ENCODE peak calls at places on chromosomes 13 and 19, in seven cellular contexts. K is H1, J is GM12878, B is GM12892, N is SK-N-SH, Z is HepG2, V is K562. E is an unnamed sample.

GRCh38 chr13:29991343-29991742 is 140.9 kb upstream of the UBL3 start:
- DNase-seq in K (no peak), J (no peak), B (no peak), N (no peak), Z (no peak), V (no peak), E (no peak)

GRCh38 chr19:41868989-41869300 is 8.1 kb upstream of the CD79A start:
- DNase-seq in K (no peak), J (no peak), B (no peak), N (no peak), Z (no peak), V (no peak), E (no peak)

GRCh38 chr19:33298146-33298911 is 4.0 kb downstream of the CEBPA start:
- DNase-seq in K (peak), J (no peak), B (peak), N (peak), Z (no peak), V (no peak), E (no peak)

GRCh38 chr13:113743366-113744195 is 15.4 kb upstream of the TMEM255B start:
- DNase-seq in K (no peak), J (no peak), B (no peak), N (no peak), Z (no peak), V (no peak), E (no peak)

GRCh38 chr13:109427148-109427547 is 359.2 kb downstream of the IRS2 start:
- DNase-seq in K (no peak), J (no peak), B (no peak), N (no peak), Z (no peak), V (no peak), E (no peak)

GRCh38 chr19:56837892-56838679 is 2.4 kb downstream of the PEG3 start:
- DNase-seq in K (no peak), J (no peak), B (no peak), N (peak), Z (peak), V (no peak), E (no peak)

GRCh38 chr19:28023064-28023463 is 1189.9 kb downstream of the UQCRFS1 start:
- DNase-seq in K (no peak), J (no peak), B (no peak), N (no peak), Z (no peak), V (no peak), E (no peak)

GRCh38 chr13:28043224-28043623 is 54.7 kb upstream of the URAD start:
- DNase-seq in K (no peak), J (no peak), B (no peak), N (no peak), Z (no peak), V (no peak), E (no peak)

GRCh38 chr13:95455782-95456181 is 96.7 kb upstream of the CLDN10 start:
- DNase-seq in K (no peak), J (no peak), B (no peak), N (no peak), Z (no peak), V (no peak), E (no peak)

GRCh38 chr19:47107201-47107952 is 6.2 kb downstream of the ZC3H4 start:
- DNase-seq in K (no peak), J (no peak), B (no peak), N (no peak), Z (peak), V (peak), E (no peak)

GRCh38 chr13:35014606-35015005 is 72.5 kb downstream of the NBEA start:
- DNase-seq in K (no peak), J (no peak), B (no peak), N (no peak), Z (no peak), V (no peak), E (no peak)

GRCh38 chr13:57857945-57858344 is 226.4 kb downstream of the PCDH17 start:
- DNase-seq in K (no peak), J (no peak), B (no peak), N (no peak), Z (no peak), V (no peak), E (no peak)

GRCh38 chr13:74570834-74571233 is 436.6 kb upstream of the KLF12 start:
- DNase-seq in K (no peak), J (no peak), B (no peak), N (no peak), Z (no peak), V (no peak), E (no peak)

GRCh38 chr19:6065685-6066365 is 44.5 kb downstream of the RFX2 start:
- DNase-seq in K (no peak), J (no peak), B (no peak), N (no peak), Z (peak), V (peak), E (no peak)

GRCh38 chr19:38298841-38299680 is 5.0 kb upstream of the C19orf33 start:
- DNase-seq in K (no peak), J (no peak), B (no peak), N (no peak), Z (no peak), V (no peak), E (no peak)

GRCh38 chr13:92547256-92547655 is 679.4 kb upstream of the GPC6 start:
- DNase-seq in K (no peak), J (no peak), B (no peak), N (no peak), Z (no peak), V (no peak), E (no peak)

GRCh38 chr13:33312150-33312908 is 26.8 kb upstream of the STARD13 start:
- DNase-seq in K (no peak), J (no peak), B (no peak), N (no peak), Z (peak), V (no peak), E (no peak)
- TF ChIP-seq TAF1 in K (no peak), J (no peak), B (no peak), N (no peak), Z (no peak), V (no peak), E (no peak)

GRCh38 chr19:18313398-18313797 is 9.5 kb downstream of the LSM4 start:
- DNase-seq in K (no peak), J (no peak), B (no peak), N (no peak), Z (no peak), V (no peak), E (no peak)
- TF ChIP-seq TAF1 in K (no peak), J (no peak), B (no peak), N (no peak), Z (no peak), V (no peak), E (no peak)

GRCh38 chr13:40776681-40777165 is 5.7 kb upstream of the MRPS31 start:
- DNase-seq in K (no peak), J (no peak), B (no peak), N (no peak), Z (no peak), V (no peak), E (no peak)

GRCh38 chr13:40776232-40776631 is 5.2 kb upstream of the MRPS31 start:
- DNase-seq in K (no peak), J (no peak), B (no peak), N (no peak), Z (no peak), V (no peak), E (no peak)

GRCh38 chr13:40777957-40778235 is 6.9 kb upstream of the MRPS31 start:
- DNase-seq in K (no peak), J (no peak), B (no peak), N (no peak), Z (no peak), V (no peak), E (no peak)

GRCh38 chr13:40779049-40779448 is 8.1 kb upstream of the MRPS31 start:
- DNase-seq in K (no peak), J (no peak), B (no peak), N (no peak), Z (no peak), V (no peak), E (no peak)

DNA sequence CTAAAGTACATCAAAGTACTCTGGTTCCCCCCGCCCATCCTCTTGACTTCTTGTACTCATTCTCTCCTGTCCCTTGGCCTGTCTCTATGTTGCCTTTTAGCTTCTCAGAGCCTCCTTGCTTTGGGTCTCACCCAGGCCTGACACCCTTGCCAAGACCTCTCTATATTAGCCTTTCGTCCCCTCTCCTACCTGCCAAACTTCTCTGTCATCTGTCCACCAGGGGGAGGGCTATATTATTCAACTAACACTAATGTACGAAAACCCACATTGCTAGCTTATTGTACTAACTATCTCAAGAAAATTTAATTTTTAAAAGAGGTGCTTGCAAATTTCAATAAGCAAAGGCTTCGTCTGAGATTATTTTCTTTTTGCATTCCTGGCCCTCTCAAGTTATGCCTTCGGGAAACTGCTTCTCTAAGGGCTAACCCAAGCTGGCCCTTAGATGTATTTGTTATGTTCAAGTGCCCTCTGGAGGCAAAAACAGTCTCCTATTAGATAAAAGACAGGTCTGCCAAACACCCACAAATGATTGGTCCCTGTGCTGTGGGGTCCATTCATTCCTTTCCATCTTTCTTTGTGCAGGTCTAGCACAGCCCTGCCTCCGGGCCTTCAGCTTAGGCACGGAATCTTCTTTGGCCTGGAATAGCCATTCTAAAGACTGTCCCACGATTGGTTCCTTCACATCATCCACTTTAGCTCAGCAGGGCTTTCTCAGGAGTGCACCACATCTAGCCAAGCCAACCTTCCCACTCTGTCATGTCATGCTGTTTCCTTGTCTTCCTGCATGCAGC is 6.4 kb upstream of the MRPS31 start:
- DNase-seq in K (no peak), J (no peak), B (no peak), N (peak), Z (peak), V (peak), E (no peak)
- TF ChIP-seq TAF1 in K (no peak), J (no peak), B (no peak), N (no peak), Z (no peak), V (no peak), E (no peak)

GRCh38 chr13:98273824-98274786 is 97.0 kb upstream of the RNF113B start:
- DNase-seq in K (no peak), J (no peak), B (no peak), N (no peak), Z (no peak), V (no peak), E (no peak)

GRCh38 chr13:98274921-98275487 is 97.9 kb upstream of the RNF113B start:
- DNase-seq in K (no peak), J (no peak), B (no peak), N (no peak), Z (no peak), V (no peak), E (no peak)

GRCh38 chr13:98275711-98276171 is 98.7 kb upstream of the RNF113B start:
- DNase-seq in K (no peak), J (no peak), B (no peak), N (no peak), Z (no peak), V (no peak), E (no peak)

GRCh38 chr13:98278068-98278619 is 101.1 kb upstream of the RNF113B start:
- DNase-seq in K (no peak), J (no peak), B (no peak), N (no peak), Z (no peak), V (no peak), E (no peak)

GRCh38 chr13:98276486-98276885 is 99.4 kb upstream of the RNF113B start:
- DNase-seq in K (no peak), J (no peak), B (no peak), N (no peak), Z (no peak), V (no peak), E (no peak)
- TF ChIP-seq TAF1 in K (no peak), J (no peak), B (no peak), N (no peak), Z (no peak), V (no peak), E (no peak)

GRCh38 chr19:741506-742131 is 9.3 kb upstream of the MISP start:
- DNase-seq in K (no peak), J (no peak), B (no peak), N (peak), Z (peak), V (peak), E (no peak)
- TF ChIP-seq TAF1 in K (no peak), J (no peak), B (no peak), N (no peak), Z (no peak), V (no peak), E (no peak)